ENCODE peak calls at places on chromosome 11, in seven cellular contexts. One of them, this sample, is unnamed.

GRCh38 chr11:67983916-67984315 is 20.0 kb downstream of the UNC93B1 start:
- DNase-seq in CD8-positive, alpha-beta T cell: no peak
- DNase-seq in NCI-H774: no peak
- DNase-seq in endothelial cell: no peak
- DNase-seq in anterior cingulate cortex: no peak
- DNase-seq in stimulated activated CD4-positive, alpha-beta T cell treated with anti-CD3 and anti-CD28 coated beads, TNF-alpha, amount 100 ng/mL, for 48 hours: no peak
- DNase-seq in head of caudate nucleus: no peak
- DNase-seq in this sample: no peak

GRCh38 chr11:125351045-125351867 is 144.8 kb downstream of the FEZ1 start:
- DNase-seq in NCI-H774: peak; percentile 19
- DNase-seq in head of caudate nucleus: no peak
- DNase-seq in stimulated activated CD4-positive, alpha-beta T cell treated with anti-CD3 and anti-CD28 coated beads, TNF-alpha, amount 100 ng/mL, for 48 hours: no peak
- DNase-seq in endothelial cell: no peak
- DNase-seq in anterior cingulate cortex: no peak
- DNase-seq in CD8-positive, alpha-beta T cell: no peak
- DNase-seq in this sample: no peak

GRCh38 chr11:65782816-65783228 is 2.0 kb upstream of the AP5B1 start:
- DNase-seq in head of caudate nucleus: no peak
- DNase-seq in endothelial cell: no peak
- DNase-seq in anterior cingulate cortex: no peak
- DNase-seq in CD8-positive, alpha-beta T cell: no peak
- DNase-seq in NCI-H774: no peak
- DNase-seq in stimulated activated CD4-positive, alpha-beta T cell treated with anti-CD3 and anti-CD28 coated beads, TNF-alpha, amount 100 ng/mL, for 48 hours: no peak
- DNase-seq in this sample: no peak

GRCh38 chr11:2525941-2526807 is 81.4 kb downstream of the KCNQ1 start:
- DNase-seq in NCI-H774: no peak
- DNase-seq in anterior cingulate cortex: no peak
- DNase-seq in CD8-positive, alpha-beta T cell: no peak
- DNase-seq in head of caudate nucleus: peak; percentile 12
- DNase-seq in endothelial cell: peak; percentile 4
- DNase-seq in stimulated activated CD4-positive, alpha-beta T cell treated with anti-CD3 and anti-CD28 coated beads, TNF-alpha, amount 100 ng/mL, for 48 hours: no peak
- DNase-seq in this sample: no peak

GRCh38 chr11:120703358-120704152 is 192.0 kb downstream of the GRIK4 start:
- DNase-seq in endothelial cell: no peak
- DNase-seq in head of caudate nucleus: no peak
- DNase-seq in stimulated activated CD4-positive, alpha-beta T cell treated with anti-CD3 and anti-CD28 coated beads, TNF-alpha, amount 100 ng/mL, for 48 hours: no peak
- DNase-seq in NCI-H774: no peak
- DNase-seq in anterior cingulate cortex: no peak
- DNase-seq in CD8-positive, alpha-beta T cell: no peak
- DNase-seq in this sample: no peak

GRCh38 chr11:68002575-68002942 is 1.3 kb downstream of the UNC93B1 start:
- DNase-seq in endothelial cell: no peak
- DNase-seq in stimulated activated CD4-positive, alpha-beta T cell treated with anti-CD3 and anti-CD28 coated beads, TNF-alpha, amount 100 ng/mL, for 48 hours: no peak
- DNase-seq in head of caudate nucleus: no peak
- DNase-seq in CD8-positive, alpha-beta T cell: no peak
- DNase-seq in anterior cingulate cortex: no peak
- DNase-seq in NCI-H774: no peak
- DNase-seq in this sample: no peak

GRCh38 chr11:18650859-18651557 is 16.9 kb upstream of the SPTY2D1 start:
- DNase-seq in head of caudate nucleus: no peak
- DNase-seq in endothelial cell: peak; percentile 55
- DNase-seq in stimulated activated CD4-positive, alpha-beta T cell treated with anti-CD3 and anti-CD28 coated beads, TNF-alpha, amount 100 ng/mL, for 48 hours: peak; percentile 42
- DNase-seq in NCI-H774: no peak
- DNase-seq in CD8-positive, alpha-beta T cell: peak; percentile 21
- DNase-seq in anterior cingulate cortex: no peak
- DNase-seq in this sample: peak; percentile 69

GRCh38 chr11:76419896-76420295 is 24.9 kb upstream of the EMSY start:
- DNase-seq in head of caudate nucleus: no peak
- DNase-seq in stimulated activated CD4-positive, alpha-beta T cell treated with anti-CD3 and anti-CD28 coated beads, TNF-alpha, amount 100 ng/mL, for 48 hours: no peak
- DNase-seq in CD8-positive, alpha-beta T cell: peak; percentile 11
- DNase-seq in endothelial cell: peak; percentile 22
- DNase-seq in anterior cingulate cortex: no peak
- DNase-seq in NCI-H774: no peak
- DNase-seq in this sample: no peak

GRCh38 chr11:44387825-44388224 is 77.9 kb upstream of the ALX4 start:
- DNase-seq in CD8-positive, alpha-beta T cell: no peak
- DNase-seq in head of caudate nucleus: no peak
- DNase-seq in endothelial cell: no peak
- DNase-seq in anterior cingulate cortex: no peak
- DNase-seq in NCI-H774: no peak
- DNase-seq in stimulated activated CD4-positive, alpha-beta T cell treated with anti-CD3 and anti-CD28 coated beads, TNF-alpha, amount 100 ng/mL, for 48 hours: no peak
- DNase-seq in this sample: no peak

GRCh38 chr11:114075891-114076441 is 16.5 kb downstream of the ZBTB16 start:
- DNase-seq in anterior cingulate cortex: no peak
- DNase-seq in endothelial cell: peak; percentile 66
- DNase-seq in CD8-positive, alpha-beta T cell: peak; percentile 54
- DNase-seq in NCI-H774: no peak
- DNase-seq in stimulated activated CD4-positive, alpha-beta T cell treated with anti-CD3 and anti-CD28 coated beads, TNF-alpha, amount 100 ng/mL, for 48 hours: no peak
- DNase-seq in head of caudate nucleus: no peak
- DNase-seq in this sample: peak; percentile 24

GRCh38 chr11:66992041-66992440 is 16.9 kb downstream of the C11orf86 start:
- DNase-seq in stimulated activated CD4-positive, alpha-beta T cell treated with anti-CD3 and anti-CD28 coated beads, TNF-alpha, amount 100 ng/mL, for 48 hours: no peak
- DNase-seq in anterior cingulate cortex: no peak
- DNase-seq in head of caudate nucleus: no peak
- DNase-seq in NCI-H774: no peak
- DNase-seq in CD8-positive, alpha-beta T cell: no peak
- DNase-seq in endothelial cell: no peak
- DNase-seq in this sample: no peak

GRCh38 chr11:72326151-72326842 is 82.3 kb upstream of the PHOX2A start:
- DNase-seq in anterior cingulate cortex: no peak
- DNase-seq in NCI-H774: no peak
- DNase-seq in CD8-positive, alpha-beta T cell: no peak
- DNase-seq in stimulated activated CD4-positive, alpha-beta T cell treated with anti-CD3 and anti-CD28 coated beads, TNF-alpha, amount 100 ng/mL, for 48 hours: peak; percentile 38
- DNase-seq in head of caudate nucleus: no peak
- DNase-seq in endothelial cell: no peak
- DNase-seq in this sample: peak; percentile 73

GRCh38 chr11:83403990-83404389 is 117.8 kb upstream of the CCDC90B start:
- DNase-seq in head of caudate nucleus: no peak
- DNase-seq in anterior cingulate cortex: no peak
- DNase-seq in stimulated activated CD4-positive, alpha-beta T cell treated with anti-CD3 and anti-CD28 coated beads, TNF-alpha, amount 100 ng/mL, for 48 hours: no peak
- DNase-seq in NCI-H774: no peak
- DNase-seq in endothelial cell: no peak
- DNase-seq in CD8-positive, alpha-beta T cell: no peak
- DNase-seq in this sample: no peak

GRCh38 chr11:113632981-113633380 is 73.1 kb downstream of the TMPRSS5 start:
- DNase-seq in NCI-H774: no peak
- DNase-seq in CD8-positive, alpha-beta T cell: no peak
- DNase-seq in head of caudate nucleus: no peak
- DNase-seq in endothelial cell: no peak
- DNase-seq in anterior cingulate cortex: no peak
- DNase-seq in stimulated activated CD4-positive, alpha-beta T cell treated with anti-CD3 and anti-CD28 coated beads, TNF-alpha, amount 100 ng/mL, for 48 hours: no peak
- DNase-seq in this sample: no peak

GRCh38 chr11:116601734-116602636 is 170.8 kb downstream of the BUD13 start:
- DNase-seq in head of caudate nucleus: peak; percentile 37
- DNase-seq in CD8-positive, alpha-beta T cell: no peak
- DNase-seq in anterior cingulate cortex: no peak
- DNase-seq in stimulated activated CD4-positive, alpha-beta T cell treated with anti-CD3 and anti-CD28 coated beads, TNF-alpha, amount 100 ng/mL, for 48 hours: no peak
- DNase-seq in NCI-H774: no peak
- DNase-seq in endothelial cell: no peak
- DNase-seq in this sample: peak; percentile 3

GRCh38 chr11:43923327-43924111 is 18.9 kb upstream of the C11orf96 start:
- DNase-seq in stimulated activated CD4-positive, alpha-beta T cell treated with anti-CD3 and anti-CD28 coated beads, TNF-alpha, amount 100 ng/mL, for 48 hours: no peak
- DNase-seq in NCI-H774: no peak
- DNase-seq in endothelial cell: no peak
- DNase-seq in anterior cingulate cortex: no peak
- DNase-seq in CD8-positive, alpha-beta T cell: no peak
- DNase-seq in head of caudate nucleus: no peak
- DNase-seq in this sample: peak; percentile 92

GRCh38 chr11:83508804-83509203 is 222.6 kb upstream of the CCDC90B start:
- DNase-seq in head of caudate nucleus: no peak
- DNase-seq in anterior cingulate cortex: no peak
- DNase-seq in endothelial cell: no peak
- DNase-seq in CD8-positive, alpha-beta T cell: no peak
- DNase-seq in stimulated activated CD4-positive, alpha-beta T cell treated with anti-CD3 and anti-CD28 coated beads, TNF-alpha, amount 100 ng/mL, for 48 hours: no peak
- DNase-seq in NCI-H774: peak; percentile 75
- DNase-seq in this sample: no peak

GRCh38 chr11:125378083-125378482 is 118.0 kb downstream of the FEZ1 start:
- DNase-seq in endothelial cell: no peak
- DNase-seq in NCI-H774: no peak
- DNase-seq in head of caudate nucleus: no peak
- DNase-seq in CD8-positive, alpha-beta T cell: no peak
- DNase-seq in stimulated activated CD4-positive, alpha-beta T cell treated with anti-CD3 and anti-CD28 coated beads, TNF-alpha, amount 100 ng/mL, for 48 hours: no peak
- DNase-seq in anterior cingulate cortex: no peak
- DNase-seq in this sample: no peak

GRCh38 chr11:76617553-76618265 is 52.8 kb downstream of the LRRC32 start:
- DNase-seq in stimulated activated CD4-positive, alpha-beta T cell treated with anti-CD3 and anti-CD28 coated beads, TNF-alpha, amount 100 ng/mL, for 48 hours: no peak
- DNase-seq in anterior cingulate cortex: no peak
- DNase-seq in head of caudate nucleus: no peak
- DNase-seq in NCI-H774: no peak
- DNase-seq in endothelial cell: no peak
- DNase-seq in CD8-positive, alpha-beta T cell: no peak
- DNase-seq in this sample: peak; percentile 55

GRCh38 chr11:130489716-130490115 is 41.3 kb downstream of the ADAMTS15 start:
- DNase-seq in NCI-H774: no peak
- DNase-seq in stimulated activated CD4-positive, alpha-beta T cell treated with anti-CD3 and anti-CD28 coated beads, TNF-alpha, amount 100 ng/mL, for 48 hours: no peak
- DNase-seq in anterior cingulate cortex: no peak
- DNase-seq in CD8-positive, alpha-beta T cell: no peak
- DNase-seq in head of caudate nucleus: no peak
- DNase-seq in endothelial cell: no peak
- DNase-seq in this sample: no peak

GRCh38 chr11:134062255-134063030 is 6.4 kb upstream of the JAM3 start:
- DNase-seq in anterior cingulate cortex: no peak
- DNase-seq in NCI-H774: no peak
- DNase-seq in head of caudate nucleus: no peak
- DNase-seq in endothelial cell: no peak
- DNase-seq in CD8-positive, alpha-beta T cell: no peak
- DNase-seq in stimulated activated CD4-positive, alpha-beta T cell treated with anti-CD3 and anti-CD28 coated beads, TNF-alpha, amount 100 ng/mL, for 48 hours: no peak
- DNase-seq in this sample: no peak

GRCh38 chr11:115527534-115528125 is 23.4 kb upstream of the CADM1 start:
- DNase-seq in CD8-positive, alpha-beta T cell: no peak
- DNase-seq in stimulated activated CD4-positive, alpha-beta T cell treated with anti-CD3 and anti-CD28 coated beads, TNF-alpha, amount 100 ng/mL, for 48 hours: no peak
- DNase-seq in endothelial cell: no peak
- DNase-seq in anterior cingulate cortex: no peak
- DNase-seq in NCI-H774: peak; percentile 72
- DNase-seq in head of caudate nucleus: no peak
- DNase-seq in this sample: no peak